ENCODE peak calls at places on chromosomes 12 and 14, in nine cellular contexts. F is pancreas, U is cardiac fibroblast, P is psoas muscle, L is foreskin fibroblast, S is tibial artery, M is lower leg skin, I is transverse colon, Z is sigmoid colon. N is an unnamed sample.

GRCh38 chr12:114508529-114509129 is 102.7 kb upstream of the TBX5 start:
- DNase-seq in S (peak; percentile 80), P (peak; percentile 42), M (peak; percentile 89), I (peak; percentile 65), F (peak; percentile 73), Z (peak; percentile 71), L (peak; percentile 93), U (peak; percentile 82), N (peak; percentile 79)

GRCh38 chr14:80982711-80983110 is 27.3 kb downstream of the TSHR start:
- DNase-seq in I (no peak), U (no peak), L (no peak), F (no peak), S (no peak), M (no peak), Z (no peak), P (no peak), N (peak; percentile 15)

GRCh38 chr12:130916251-130916911 is 37.3 kb upstream of the ADGRD1 start:
- DNase-seq in M (peak; percentile 90), I (peak; percentile 30), P (peak; percentile 28), U (peak; percentile 64), L (peak; percentile 84), Z (peak; percentile 85), F (peak; percentile 66), S (peak; percentile 61), N (peak; percentile 61)

GRCh38 chr12:68100241-68100640 is 59.3 kb downstream of the IFNG start:
- DNase-seq in Z (no peak), P (no peak), M (no peak), F (no peak), S (no peak), L (no peak), I (no peak), U (no peak), N (no peak)

GRCh38 chr12:89895591-89895990 is 187.0 kb upstream of the ATP2B1 start:
- DNase-seq in I (no peak), Z (no peak), P (no peak), M (no peak), F (no peak), L (no peak), S (no peak), U (no peak), N (no peak)

GRCh38 chr12:33514893-33515292 is 75.3 kb upstream of the SYT10 start:
- DNase-seq in P (no peak), U (peak; percentile 20), M (no peak), I (no peak), S (no peak), L (no peak), Z (no peak), F (no peak), N (no peak)

GRCh38 chr14:54574528-54574927 is 7.6 kb downstream of the SAMD4A start:
- DNase-seq in I (no peak), L (peak; percentile 73), U (no peak), P (no peak), S (no peak), Z (no peak), M (no peak), F (no peak), N (peak; percentile 75)

GRCh38 chr12:94099191-94099983 is 49.0 kb upstream of the PLXNC1 start:
- DNase-seq in M (no peak), F (no peak), L (no peak), P (peak; percentile 25), S (no peak), Z (no peak), U (peak; percentile 83), I (no peak), N (peak; percentile 25)

GRCh38 chr14:53915364-53916014 is 41.1 kb downstream of the BMP4 start:
- DNase-seq in U (no peak), Z (no peak), L (no peak), F (no peak), I (no peak), M (no peak), P (no peak), S (no peak), N (no peak)

GRCh38 chr12:112198120-112198733 is 72.9 kb downstream of the TRAFD1 start:
- DNase-seq in M (no peak), P (no peak), S (no peak), Z (no peak), F (peak; percentile 43), L (peak; percentile 67), U (peak; percentile 71), I (peak; percentile 28), N (peak; percentile 43)

GRCh38 chr12:32549675-32550079 is 129.4 kb upstream of the DNM1L start:
- DNase-seq in Z (no peak), L (peak; percentile 75), F (no peak), I (no peak), U (peak; percentile 63), P (peak; percentile 29), M (no peak), S (peak; percentile 30), N (peak; percentile 89)

GRCh38 chr12:12266389-12266872 is 413 bp downstream of the LRP6 start:
- DNase-seq in U (peak; percentile 10), F (no peak), Z (no peak), S (no peak), L (no peak), M (peak; percentile 86), P (no peak), I (peak; percentile 23), N (no peak)

GRCh38 chr12:2348477-2348852 is 295.7 kb downstream of the CACNA1C start:
- DNase-seq in I (no peak), F (no peak), M (peak; percentile 43), L (no peak), Z (no peak), P (no peak), U (no peak), S (no peak), N (no peak)

GRCh38 chr14:29846339-29847129 is 81.1 kb downstream of the PRKD1 start:
- DNase-seq in I (no peak), Z (no peak), F (no peak), P (no peak), U (peak; percentile 17), L (no peak), S (no peak), M (no peak), N (no peak)

DNA sequence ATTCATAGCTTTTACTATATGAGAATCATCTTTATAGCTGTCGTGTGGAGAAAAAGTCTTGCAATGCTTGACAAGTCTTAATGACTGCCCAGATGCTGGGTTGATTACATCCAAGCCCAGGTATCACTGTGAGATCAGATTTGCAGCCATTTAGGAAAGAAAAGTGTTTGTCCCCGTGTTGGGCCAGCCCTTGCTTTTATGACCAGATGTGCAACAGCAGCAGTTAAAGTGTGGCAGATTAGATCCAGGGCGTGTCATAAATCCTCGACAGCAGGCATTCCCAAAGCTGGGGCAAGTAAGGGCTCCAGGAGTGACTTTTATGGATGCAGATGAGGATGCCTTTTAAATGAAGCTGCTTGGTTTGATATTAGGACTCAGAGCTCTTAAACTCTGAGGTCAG is 1.6 kb downstream of the SMOC1 start:
- DNase-seq in M (no peak), F (no peak), P (no peak), L (peak; percentile 35), I (no peak), Z (no peak), U (no peak), S (no peak), N (no peak)
- H3K4me3 ChIP-seq in M (no peak overlapping the region), F (no peak overlapping the region), P (peak overlapping the region; percentile 75), L (no peak overlapping the region), I (no peak overlapping the region), Z (no peak overlapping the region), U (no peak overlapping the region), S (peak overlapping the region; percentile 59), N (no peak overlapping the region)

GRCh38 chr14:65370890-65371289 is 41.6 kb upstream of the FUT8 start:
- DNase-seq in P (no peak), Z (no peak), L (no peak), M (no peak), U (no peak), I (no peak), F (no peak), S (no peak), N (no peak)
- TF ChIP-seq CTCF in P (no peak), Z (no peak), L (no peak), M (no peak), U (no peak), I (no peak), F (no peak), S (no peak), N (no peak)

DNA sequence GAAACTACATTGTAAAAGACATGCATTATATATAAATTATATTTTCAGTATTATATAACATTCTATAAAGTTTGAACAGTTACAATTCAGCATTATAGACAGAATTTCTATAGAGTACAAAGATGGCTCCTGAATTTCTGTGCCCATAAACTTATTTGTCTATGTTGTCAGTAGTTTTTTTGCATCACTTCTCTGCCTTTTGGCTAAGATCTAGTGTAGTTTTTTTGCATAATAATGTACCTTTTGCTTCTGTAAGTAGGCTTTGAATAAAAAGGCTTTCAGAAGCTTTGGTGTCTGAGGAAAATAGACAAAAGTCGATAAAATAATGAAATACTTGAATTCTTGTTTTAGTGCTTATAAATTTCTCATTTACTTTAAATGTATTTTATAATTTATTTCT is 11.1 kb downstream of the DNAL1 start:
- DNase-seq in F (no peak), S (no peak), L (no peak), Z (no peak), P (no peak), U (no peak), I (no peak), M (no peak), N (no peak)
- H3K4me3 ChIP-seq in F (no peak overlapping the region), S (no peak overlapping the region), L (no peak overlapping the region), Z (no peak overlapping the region), P (no peak overlapping the region), U (no peak overlapping the region), I (no peak overlapping the region), M (no peak overlapping the region), N (no peak overlapping the region)

DNA sequence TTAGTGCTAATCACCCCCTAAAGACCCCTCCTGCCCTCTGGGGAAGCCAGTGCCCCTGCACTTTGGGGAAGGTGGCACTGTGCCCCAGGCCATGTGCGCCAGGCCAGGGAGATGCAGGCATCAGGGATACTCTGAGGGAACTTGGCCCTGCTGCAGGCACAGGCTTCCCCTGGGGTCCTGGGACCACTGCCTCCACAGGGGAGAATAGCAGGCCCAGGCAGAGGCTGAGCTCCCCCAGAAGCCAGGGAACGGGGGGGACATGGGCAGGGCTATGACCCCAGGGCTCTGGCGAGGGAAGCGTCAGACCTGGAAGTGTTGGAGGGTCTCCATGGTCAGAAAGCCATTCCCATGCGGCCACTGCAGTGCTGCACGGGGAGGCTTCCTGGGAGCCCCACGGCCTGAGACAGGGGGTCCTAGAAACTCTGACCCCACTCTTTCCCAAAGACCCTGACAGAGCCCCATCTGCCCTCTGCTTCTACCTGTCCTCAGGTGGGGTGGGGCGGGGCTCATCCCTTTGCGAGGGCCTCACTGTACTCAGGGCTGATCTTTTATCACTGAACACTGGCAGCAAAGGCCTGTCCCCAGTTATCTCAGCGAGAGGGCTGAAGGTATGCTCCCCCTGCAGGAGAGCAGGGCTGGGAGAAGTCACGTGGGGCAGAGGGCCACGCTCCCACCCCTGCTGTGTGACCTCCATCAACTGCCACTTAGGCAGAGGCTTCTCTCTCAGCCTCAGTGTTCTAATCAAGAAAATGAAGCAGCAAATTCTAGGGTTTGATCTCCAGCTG is 160.0 kb downstream of the CALM1 start:
- DNase-seq in L (no peak), I (no peak), M (no peak), U (no peak), P (no peak), F (no peak), Z (no peak), S (no peak), N (no peak)
- TF ChIP-seq CTCF in L (no peak), I (no peak), M (no peak), U (no peak), P (no peak), F (no peak), Z (no peak), S (no peak), N (no peak)

N was measured in AG10803.